ENCODE peak calls at places on chromosomes 12 and 14, in seven cellular contexts. One of them, this sample, is unnamed.

GRCh38 chr14:91277546-91278382 is 33.3 kb upstream of the GPR68 start:
- DNase-seq in aorta: no peak
- DNase-seq in Karpas-422: no peak
- DNase-seq in tibial artery: no peak
- DNase-seq in fibroblast of lung: no peak
- DNase-seq in lower lobe of right lung: peak; percentile 36
- DNase-seq in spleen: no peak
- DNase-seq in this sample: no peak

GRCh38 chr12:47715393-47715876 is 9.6 kb upstream of the RPAP3 start:
- DNase-seq in aorta: no peak
- DNase-seq in Karpas-422: peak; percentile 95
- DNase-seq in tibial artery: peak; percentile 66
- DNase-seq in fibroblast of lung: peak; percentile 75
- DNase-seq in lower lobe of right lung: peak; percentile 81
- DNase-seq in spleen: peak; percentile 90
- DNase-seq in this sample: peak; percentile 83

GRCh38 chr12:27506645-27507189 is 17.3 kb upstream of the PPFIBP1 start:
- DNase-seq in aorta: no peak
- DNase-seq in Karpas-422: no peak
- DNase-seq in tibial artery: no peak
- DNase-seq in fibroblast of lung: no peak
- DNase-seq in lower lobe of right lung: no peak
- DNase-seq in spleen: no peak
- DNase-seq in this sample: no peak

GRCh38 chr12:106114084-106115068 is 24.4 kb downstream of the NUAK1 start:
- DNase-seq in aorta: no peak
- DNase-seq in Karpas-422: no peak
- DNase-seq in tibial artery: peak; percentile 68
- DNase-seq in fibroblast of lung: peak; percentile 67
- DNase-seq in lower lobe of right lung: no peak
- DNase-seq in spleen: no peak
- DNase-seq in this sample: no peak

GRCh38 chr12:117903441-117903840 is 65.3 kb downstream of the KSR2 start:
- DNase-seq in aorta: no peak
- DNase-seq in Karpas-422: no peak
- DNase-seq in tibial artery: no peak
- DNase-seq in fibroblast of lung: no peak
- DNase-seq in lower lobe of right lung: no peak
- DNase-seq in spleen: no peak
- DNase-seq in this sample: no peak

GRCh38 chr12:6938353-6939186 is 5.0 kb upstream of the RNU7-1 start:
- DNase-seq in aorta: no peak
- DNase-seq in Karpas-422: no peak
- DNase-seq in tibial artery: no peak
- DNase-seq in fibroblast of lung: no peak
- DNase-seq in lower lobe of right lung: no peak
- DNase-seq in spleen: peak; percentile 88
- DNase-seq in this sample: no peak

GRCh38 chr14:51527073-51527472 is 124.6 kb upstream of the FRMD6 start:
- DNase-seq in aorta: no peak
- DNase-seq in Karpas-422: no peak
- DNase-seq in tibial artery: no peak
- DNase-seq in fibroblast of lung: peak; percentile 83
- DNase-seq in lower lobe of right lung: no peak
- DNase-seq in spleen: no peak
- DNase-seq in this sample: no peak

GRCh38 chr12:7460375-7461259 is 16.7 kb upstream of the CD163L1 start:
- DNase-seq in aorta: no peak
- DNase-seq in Karpas-422: peak; percentile 83
- DNase-seq in tibial artery: peak; percentile 34
- DNase-seq in fibroblast of lung: peak; percentile 65
- DNase-seq in lower lobe of right lung: no peak
- DNase-seq in spleen: no peak
- DNase-seq in this sample: peak; percentile 35

GRCh38 chr12:2179953-2180736 is 127.4 kb downstream of the CACNA1C start:
- DNase-seq in aorta: peak; percentile 93
- DNase-seq in Karpas-422: no peak
- DNase-seq in tibial artery: peak; percentile 84
- DNase-seq in fibroblast of lung: peak; percentile 98
- DNase-seq in lower lobe of right lung: no peak
- DNase-seq in spleen: no peak
- DNase-seq in this sample: no peak

GRCh38 chr14:59283380-59283779 is 94.9 kb downstream of the DAAM1 start:
- DNase-seq in aorta: no peak
- DNase-seq in Karpas-422: no peak
- DNase-seq in tibial artery: no peak
- DNase-seq in fibroblast of lung: peak; percentile 62
- DNase-seq in lower lobe of right lung: no peak
- DNase-seq in spleen: no peak
- DNase-seq in this sample: no peak

GRCh38 chr12:191541-191940 is 22.4 kb downstream of the SLC6A12 start:
- DNase-seq in aorta: no peak
- DNase-seq in Karpas-422: no peak
- DNase-seq in tibial artery: no peak
- DNase-seq in fibroblast of lung: no peak
- DNase-seq in lower lobe of right lung: no peak
- DNase-seq in spleen: peak; percentile 16
- DNase-seq in this sample: no peak

GRCh38 chr12:186006-186625 is 27.8 kb downstream of the SLC6A12 start:
- DNase-seq in aorta: no peak
- DNase-seq in Karpas-422: no peak
- DNase-seq in tibial artery: no peak
- DNase-seq in fibroblast of lung: no peak
- DNase-seq in lower lobe of right lung: no peak
- DNase-seq in spleen: no peak
- DNase-seq in this sample: no peak

GRCh38 chr12:189622-189962 is 24.4 kb downstream of the SLC6A12 start:
- DNase-seq in aorta: no peak
- DNase-seq in Karpas-422: no peak
- DNase-seq in tibial artery: no peak
- DNase-seq in fibroblast of lung: no peak
- DNase-seq in lower lobe of right lung: peak; percentile 30
- DNase-seq in spleen: peak; percentile 56
- DNase-seq in this sample: no peak

GRCh38 chr12:190881-191280 is 23.1 kb downstream of the SLC6A12 start:
- DNase-seq in aorta: no peak
- DNase-seq in Karpas-422: no peak
- DNase-seq in tibial artery: no peak
- DNase-seq in fibroblast of lung: no peak
- DNase-seq in lower lobe of right lung: peak; percentile 30
- DNase-seq in spleen: peak; percentile 66
- DNase-seq in this sample: no peak

GRCh38 chr12:188910-189621 is 24.9 kb downstream of the SLC6A12 start:
- DNase-seq in aorta: no peak
- DNase-seq in Karpas-422: no peak
- DNase-seq in tibial artery: no peak
- DNase-seq in fibroblast of lung: peak; percentile 48
- DNase-seq in lower lobe of right lung: peak; percentile 64
- DNase-seq in spleen: peak; percentile 78
- DNase-seq in this sample: peak; percentile 48
- H3K27ac ChIP-seq in aorta: no peak overlapping the region
- H3K27ac ChIP-seq in Karpas-422: no peak overlapping the region
- H3K27ac ChIP-seq in tibial artery: no peak overlapping the region
- H3K27ac ChIP-seq in fibroblast of lung: no peak overlapping the region
- H3K27ac ChIP-seq in lower lobe of right lung: no peak overlapping the region
- H3K27ac ChIP-seq in spleen: no peak overlapping the region
- H3K27ac ChIP-seq in this sample: no peak overlapping the region

DNA sequence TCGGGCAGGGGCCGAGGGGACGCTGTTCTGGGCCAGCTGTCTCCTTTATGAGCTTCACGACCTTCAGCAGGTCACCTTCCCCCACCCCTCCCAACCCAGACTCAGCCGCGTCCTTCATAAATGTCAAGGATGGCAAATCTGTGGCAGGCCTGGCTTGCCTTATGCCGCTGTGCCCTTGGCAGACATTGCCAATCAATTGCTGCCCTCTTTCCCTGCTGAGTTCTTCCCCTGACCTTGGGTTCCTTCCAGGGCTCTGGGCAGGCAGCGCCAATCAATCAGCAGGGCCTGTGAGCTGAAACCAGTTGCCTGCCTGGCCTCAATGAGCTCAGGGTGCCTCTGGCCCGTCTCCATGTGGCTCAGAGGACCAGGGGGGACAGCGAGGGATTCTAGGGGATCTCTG is 7.7 kb downstream of the FAM222A start:
- DNase-seq in aorta: no peak
- DNase-seq in Karpas-422: no peak
- DNase-seq in tibial artery: no peak
- DNase-seq in fibroblast of lung: no peak
- DNase-seq in lower lobe of right lung: no peak
- DNase-seq in spleen: no peak
- DNase-seq in this sample: peak; percentile 77
- H3K4me3 ChIP-seq in aorta: no peak overlapping the region
- H3K4me3 ChIP-seq in Karpas-422: no peak overlapping the region
- H3K4me3 ChIP-seq in tibial artery: no peak overlapping the region
- H3K4me3 ChIP-seq in fibroblast of lung: no peak overlapping the region
- H3K4me3 ChIP-seq in lower lobe of right lung: no peak overlapping the region
- H3K4me3 ChIP-seq in spleen: no peak overlapping the region
- H3K4me3 ChIP-seq in this sample: no peak overlapping the region

GRCh38 chr14:61747342-61747741 is 14.9 kb upstream of the SNAPC1 start:
- DNase-seq in aorta: no peak
- DNase-seq in Karpas-422: no peak
- DNase-seq in tibial artery: no peak
- DNase-seq in fibroblast of lung: peak; percentile 46
- DNase-seq in lower lobe of right lung: no peak
- DNase-seq in spleen: no peak
- DNase-seq in this sample: no peak
- H3K4me1 ChIP-seq in aorta: peaks cover 1% of the 10 kb centered on the region
- H3K4me1 ChIP-seq in Karpas-422: peaks cover 72% of the 10 kb centered on the region
- H3K4me1 ChIP-seq in tibial artery: peaks cover 3% of the 10 kb centered on the region
- H3K4me1 ChIP-seq in fibroblast of lung: peaks cover 2% of the 10 kb centered on the region
- H3K4me1 ChIP-seq in lower lobe of right lung: peaks cover 22% of the 10 kb centered on the region
- H3K4me1 ChIP-seq in spleen: peaks cover 3% of the 10 kb centered on the region
- H3K4me1 ChIP-seq in this sample: no peaks in the 10 kb centered on the region

GRCh38 chr12:83086023-83086422 is 399.3 kb downstream of the TMTC2 start:
- DNase-seq in aorta: no peak
- DNase-seq in Karpas-422: no peak
- DNase-seq in tibial artery: no peak
- DNase-seq in fibroblast of lung: no peak
- DNase-seq in lower lobe of right lung: no peak
- DNase-seq in spleen: no peak
- DNase-seq in this sample: no peak
- H3K27ac ChIP-seq in aorta: no peak overlapping the region
- H3K27ac ChIP-seq in Karpas-422: no peak overlapping the region
- H3K27ac ChIP-seq in tibial artery: no peak overlapping the region
- H3K27ac ChIP-seq in fibroblast of lung: no peak overlapping the region
- H3K27ac ChIP-seq in lower lobe of right lung: no peak overlapping the region
- H3K27ac ChIP-seq in spleen: no peak overlapping the region
- H3K27ac ChIP-seq in this sample: no peak overlapping the region

DNA sequence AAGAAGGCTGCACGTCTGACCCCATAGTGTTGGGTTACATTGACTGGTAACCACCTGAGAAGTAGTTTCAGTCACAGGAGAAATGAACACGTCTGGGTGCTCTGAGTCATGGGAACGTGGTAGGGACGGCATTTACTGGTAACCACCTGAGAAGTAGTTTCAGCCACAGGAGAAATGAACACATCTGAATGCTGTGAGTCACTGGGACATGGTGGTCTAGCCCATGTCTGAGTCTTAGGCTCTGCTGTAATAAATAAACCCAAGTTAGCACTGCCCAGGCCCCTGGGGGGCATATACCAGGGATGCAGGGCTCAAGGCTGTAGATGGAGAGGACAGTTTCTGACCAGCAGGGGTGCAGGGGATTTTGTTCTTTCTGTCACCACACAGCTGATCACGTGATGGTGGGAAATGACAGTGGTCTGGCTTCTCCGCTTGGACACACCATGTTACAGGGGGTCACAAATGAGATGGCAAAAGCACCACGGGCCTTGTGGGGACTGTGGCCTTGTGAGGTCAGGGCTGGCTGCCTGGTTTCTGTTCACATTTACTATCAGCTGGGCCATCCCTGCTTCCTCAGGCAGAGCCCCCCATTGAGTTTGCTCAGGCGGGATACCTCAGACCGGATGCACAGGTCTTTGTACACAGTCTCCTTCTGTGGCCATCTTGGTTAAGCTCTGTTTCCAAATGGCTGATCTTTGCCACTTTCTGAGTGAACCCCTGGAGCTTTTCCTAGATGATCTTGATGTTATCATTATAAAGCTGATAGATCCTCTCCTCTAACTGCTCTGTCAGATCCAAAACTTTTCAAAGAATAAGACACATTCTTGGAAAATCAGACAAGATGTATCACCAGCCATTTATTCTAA is 9.8 kb upstream of the C12orf42 start:
- DNase-seq in aorta: no peak
- DNase-seq in Karpas-422: no peak
- DNase-seq in tibial artery: no peak
- DNase-seq in fibroblast of lung: no peak
- DNase-seq in lower lobe of right lung: no peak
- DNase-seq in spleen: no peak
- DNase-seq in this sample: no peak
- H3K4me3 ChIP-seq in aorta: no peak overlapping the region
- H3K4me3 ChIP-seq in Karpas-422: no peak overlapping the region
- H3K4me3 ChIP-seq in tibial artery: no peak overlapping the region
- H3K4me3 ChIP-seq in fibroblast of lung: no peak overlapping the region
- H3K4me3 ChIP-seq in lower lobe of right lung: no peak overlapping the region
- H3K4me3 ChIP-seq in spleen: no peak overlapping the region
- H3K4me3 ChIP-seq in this sample: no peak overlapping the region

DNA sequence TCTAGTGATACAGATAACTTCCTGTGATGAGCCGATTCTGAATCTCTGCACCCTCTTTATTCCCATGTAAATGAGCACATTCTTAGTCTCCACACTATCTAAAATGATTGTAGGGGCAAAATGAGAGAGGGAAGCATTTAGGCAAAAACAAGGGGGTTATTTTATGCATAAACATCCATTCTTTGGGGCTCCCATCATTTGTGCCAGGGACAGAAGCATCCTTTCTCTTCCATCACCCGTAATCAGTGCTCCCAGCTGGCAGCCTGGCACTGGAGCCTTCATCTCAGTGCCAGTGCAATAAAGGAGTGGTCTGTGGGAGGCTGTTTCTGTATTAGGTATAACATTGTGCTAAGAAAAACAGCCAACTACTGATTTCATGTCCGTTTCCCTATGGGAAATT is 1.6 kb upstream of the GPD1 start:
- DNase-seq in aorta: no peak
- DNase-seq in Karpas-422: no peak
- DNase-seq in tibial artery: no peak
- DNase-seq in fibroblast of lung: no peak
- DNase-seq in lower lobe of right lung: no peak
- DNase-seq in spleen: no peak
- DNase-seq in this sample: no peak
- H3K4me1 ChIP-seq in aorta: no peaks in the 10 kb centered on the region
- H3K4me1 ChIP-seq in Karpas-422: peaks cover 39% of the 10 kb centered on the region
- H3K4me1 ChIP-seq in tibial artery: peaks cover 15% of the 10 kb centered on the region
- H3K4me1 ChIP-seq in fibroblast of lung: peaks cover 5% of the 10 kb centered on the region
- H3K4me1 ChIP-seq in lower lobe of right lung: peaks cover 21% of the 10 kb centered on the region
- H3K4me1 ChIP-seq in spleen: no peaks in the 10 kb centered on the region
- H3K4me1 ChIP-seq in this sample: peaks cover 2% of the 10 kb centered on the region

DNA sequence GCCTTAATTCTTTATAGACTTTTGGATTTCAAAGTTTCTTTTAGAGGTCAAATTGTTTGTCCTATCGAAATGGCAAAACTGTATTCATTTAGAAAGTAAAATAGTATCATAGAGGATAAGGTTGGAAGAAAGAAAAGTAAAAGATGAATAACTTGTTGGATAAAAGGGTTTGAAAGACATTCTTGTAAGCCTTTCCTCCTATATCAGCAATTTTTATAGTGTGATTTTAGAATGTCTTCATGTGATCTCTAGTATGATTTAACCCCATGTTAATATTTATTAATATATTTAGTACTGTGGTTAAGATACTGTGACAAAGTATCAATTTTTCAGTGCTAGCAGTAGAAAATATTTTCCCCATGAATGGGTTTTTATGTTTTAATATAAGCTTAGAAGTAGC is 4.5 kb downstream of the ARF6 start:
- DNase-seq in aorta: no peak
- DNase-seq in Karpas-422: no peak
- DNase-seq in tibial artery: no peak
- DNase-seq in fibroblast of lung: no peak
- DNase-seq in lower lobe of right lung: no peak
- DNase-seq in spleen: no peak
- DNase-seq in this sample: no peak
- H3K27ac ChIP-seq in aorta: no peak overlapping the region
- H3K27ac ChIP-seq in Karpas-422: peak overlapping the region; percentile 91
- H3K27ac ChIP-seq in tibial artery: peak overlapping the region; percentile 95
- H3K27ac ChIP-seq in fibroblast of lung: no peak overlapping the region
- H3K27ac ChIP-seq in lower lobe of right lung: no peak overlapping the region
- H3K27ac ChIP-seq in spleen: peak overlapping the region; percentile 100
- H3K27ac ChIP-seq in this sample: no peak overlapping the region

This sample was measured in small intestine.